ENCODE peak calls at places on chromosomes 12 and 14, in four cellular contexts. P is left ventricle myocardium inferior, V is heart right ventricle, R is thoracic aorta. A is an unnamed sample. For H3K9me3, the result is how much of the 10 kb centered on the place peaks cover.

GRCh38 chr12:23039834-23040233 is 414.9 kb downstream of the ETNK1 start:
- DNase-seq in P (no peak), V (no peak), R (no peak), A (no peak)

GRCh38 chr12:1610072-1610643 is 15.8 kb upstream of the FBXL14 start:
- DNase-seq in P (no peak), V (no peak), R (no peak), A (no peak)

GRCh38 chr14:64891839-64892375 is 12.2 kb upstream of the SPTB start:
- DNase-seq in P (no peak), V (no peak), R (no peak), A (no peak)

GRCh38 chr14:55546212-55546874 is 33.7 kb upstream of the KTN1 start:
- DNase-seq in P (no peak), V (no peak), R (no peak), A (no peak)

GRCh38 chr14:95359974-95360826 is 40.5 kb upstream of the CLMN start:
- DNase-seq in P (no peak), V (no peak), R (no peak), A (no peak)

GRCh38 chr14:101665478-101666078 is 95.9 kb upstream of the PPP2R5C start:
- DNase-seq in P (no peak), V (no peak), R (no peak), A (peak)

GRCh38 chr12:116138380-116138779 is 139.1 kb downstream of the MED13L start:
- DNase-seq in P (no peak), V (no peak), R (no peak), A (no peak)

GRCh38 chr12:19434538-19434937 is 4.8 kb upstream of the AEBP2 start:
- DNase-seq in P (no peak), V (no peak), R (no peak), A (no peak)

GRCh38 chr12:15225136-15225535 is 3.9 kb upstream of the RERG start:
- DNase-seq in P (no peak), V (no peak), R (no peak), A (no peak)

GRCh38 chr12:66964629-66965028 is 285.8 kb upstream of the GRIP1 start:
- DNase-seq in P (no peak), V (no peak), R (no peak), A (peak)

GRCh38 chr14:104388631-104389325 is 190.8 kb upstream of the C14orf180 start:
- DNase-seq in P (no peak), V (no peak), R (no peak), A (no peak)

GRCh38 chr12:3304436-3305135 is 186.4 kb upstream of the PRMT8 start:
- DNase-seq in P (no peak), V (no peak), R (no peak), A (no peak)

GRCh38 chr12:52832960-52833905 is 878 bp downstream of the KRT79 start:
- DNase-seq in P (no peak), V (no peak), R (no peak), A (no peak)

GRCh38 chr12:80033457-80033856 is 65.9 kb upstream of the OTOGL start:
- DNase-seq in P (no peak), V (no peak), R (no peak), A (no peak)

GRCh38 chr14:67263499-67264149 is 22.4 kb downstream of the PALS1 start:
- DNase-seq in P (no peak), V (no peak), R (no peak), A (no peak)

GRCh38 chr12:138898-139534 is 72.4 kb downstream of the IQSEC3 start:
- DNase-seq in P (peak), V (peak), R (no peak), A (no peak)

GRCh38 chr12:96445743-96446655 is 43.4 kb upstream of the CFAP54 start:
- DNase-seq in P (no peak), V (no peak), R (no peak), A (peak)

GRCh38 chr12:3713483-3713882 is 39.4 kb downstream of the CRACR2A start:
- DNase-seq in P (no peak), V (no peak), R (no peak), A (no peak)

GRCh38 chr14:44700184-44700583 is 193.1 kb upstream of the FSCB start:
- DNase-seq in P (no peak), V (no peak), R (no peak), A (no peak)

GRCh38 chr12:47773062-47773857 is at the start of gene SLC48A1:
- DNase-seq in P (peak), V (peak), R (no peak), A (peak)

GRCh38 chr12:31388713-31389112 is 62.8 kb upstream of the SINHCAF start:
- DNase-seq in P (no peak), V (no peak), R (no peak), A (no peak)

GRCh38 chr14:63672417-63673180 is 30.9 kb upstream of the WDR89 start:
- DNase-seq in P (no peak), V (no peak), R (no peak), A (no peak)

GRCh38 chr14:104551851-104552737 is 27.5 kb upstream of the C14orf180 start:
- DNase-seq in P (peak), V (no peak), R (no peak), A (no peak)

GRCh38 chr12:31471061-31471460 is 119.9 kb downstream of the DENND5B start:
- DNase-seq in P (no peak), V (no peak), R (no peak), A (no peak)

GRCh38 chr12:57899010-57899662 is 42.2 kb upstream of the ATP23 start:
- DNase-seq in P (peak), V (peak), R (no peak), A (peak)

GRCh38 chr14:22653012-22653621 is 9.0 kb upstream of the OR6J1 start:
- DNase-seq in P (peak), V (peak), R (no peak), A (peak)

GRCh38 chr12:109308534-109309440 is at the start of gene FOXN4:
- DNase-seq in P (no peak), V (no peak), R (no peak), A (no peak)

GRCh38 chr14:51818748-51819386 is 41.5 kb upstream of the GNG2 start:
- DNase-seq in P (no peak), V (no peak), R (no peak), A (no peak)

GRCh38 chr14:37116933-37117844 is 55.2 kb downstream of the SLC25A21 start:
- DNase-seq in P (no peak), V (no peak), R (no peak), A (no peak)

GRCh38 chr12:74280156-74280655 is 257.4 kb upstream of the ATXN7L3B start:
- DNase-seq in P (no peak), V (no peak), R (no peak), A (no peak)

GRCh38 chr12:46572644-46573630 is 200.4 kb upstream of the SLC38A2 start:
- DNase-seq in P (no peak), V (no peak), R (no peak), A (no peak)

GRCh38 chr14:67941456-67942018 is 122.0 kb downstream of the RAD51B start:
- DNase-seq in P (no peak), V (no peak), R (no peak), A (no peak)

GRCh38 chr14:88411039-88411438 is 25.6 kb downstream of the SPATA7 start:
- DNase-seq in P (no peak), V (no peak), R (no peak), A (no peak)

GRCh38 chr14:60197629-60198318 is 32.6 kb upstream of the DHRS7 start:
- DNase-seq in P (no peak), V (no peak), R (no peak), A (no peak)

GRCh38 chr12:62631531-62632520 is 165.2 kb downstream of the MON2 start:
- DNase-seq in P (peak), V (peak), R (no peak), A (no peak)

GRCh38 chr14:99050309-99050708 is 221.7 kb downstream of the BCL11B start:
- DNase-seq in P (no peak), V (no peak), R (no peak), A (no peak)
- H3K27ac ChIP-seq in P (no peak), V (no peak), R (no peak), A (no peak)

DNA sequence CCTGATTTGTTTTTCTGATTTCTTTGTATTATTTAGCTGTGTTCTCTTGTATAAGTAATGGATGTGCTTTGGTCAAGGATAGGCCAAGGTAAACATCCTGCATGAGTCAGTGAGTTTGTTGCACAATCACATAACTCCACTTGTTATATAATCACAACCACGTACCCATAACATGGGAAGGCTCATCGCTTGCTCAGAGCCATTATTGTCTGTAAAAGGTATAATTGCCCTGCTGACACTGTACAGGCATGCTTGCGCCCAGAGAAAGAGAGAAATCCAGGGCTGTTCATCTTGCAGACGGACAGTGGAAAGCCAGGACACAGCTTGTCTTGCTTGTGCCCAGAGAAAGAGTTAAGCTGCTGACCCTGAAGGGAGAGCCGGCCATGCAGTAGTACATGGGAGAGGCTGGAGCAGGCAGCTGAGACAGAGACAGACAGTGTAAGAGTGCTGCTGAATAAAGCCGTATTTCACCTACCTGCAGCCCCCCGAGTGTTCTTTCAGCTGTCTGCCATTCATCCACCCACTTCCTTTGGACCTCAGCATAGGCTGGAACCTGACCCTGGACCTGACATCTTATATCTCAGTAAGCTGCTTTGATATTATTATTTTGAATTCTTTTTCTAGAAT is 174.7 kb upstream of the DAAM1 start:
- DNase-seq in P (no peak), V (no peak), R (no peak), A (no peak)
- H3K9me3 ChIP-seq in P (under half), V (under half), R (under half), A (under half)

DNA sequence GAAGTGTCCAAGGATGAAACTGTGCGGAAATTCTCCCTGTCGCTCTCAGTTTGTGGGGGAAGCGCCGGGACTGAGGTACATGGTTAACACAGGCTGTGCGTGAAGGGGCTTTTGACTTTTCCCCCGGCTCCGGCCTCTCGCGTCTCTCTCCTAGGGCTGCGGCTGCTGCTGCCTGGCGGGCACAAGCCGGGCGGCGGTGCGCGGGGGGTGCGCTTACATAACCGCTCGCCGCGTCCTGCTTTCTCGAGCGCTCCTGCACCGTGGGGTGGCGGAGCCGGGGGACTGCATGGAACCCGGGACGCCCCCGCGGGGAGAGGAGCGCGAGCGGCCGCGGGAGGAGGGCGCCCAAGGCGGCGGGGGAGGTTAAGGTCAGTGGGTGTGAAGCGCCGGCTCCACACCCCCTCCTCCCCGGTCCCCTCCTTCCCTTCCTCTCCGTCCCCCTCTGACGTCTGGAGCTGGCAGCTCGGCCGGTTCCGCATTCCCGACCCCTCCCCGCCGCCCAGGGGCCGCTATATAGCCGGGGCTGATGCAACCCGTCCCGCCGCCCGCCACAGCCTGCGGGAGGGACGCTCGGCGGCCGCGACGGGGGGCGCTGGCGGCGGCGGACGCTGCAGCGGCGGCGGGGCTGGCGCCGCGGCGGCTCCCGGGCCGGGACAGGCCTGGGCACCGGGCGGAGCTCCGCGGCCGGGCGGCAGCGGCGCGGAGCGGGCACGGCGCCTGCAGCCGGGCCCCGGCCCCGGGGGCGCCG is at the start of gene JDP2:
- DNase-seq in P (peak), V (peak), R (peak), A (peak)
- TF ChIP-seq CTCF in P (peak), V (peak), R (peak), A (no peak)

GRCh38 chr12:105523164-105524057 is 192.9 kb downstream of the C12orf75 start:
- DNase-seq in P (peak), V (peak), R (peak), A (no peak)
- H3K27ac ChIP-seq in P (peak), V (peak), R (peak), A (no peak)

GRCh38 chr12:11154400-11154925 is 16.5 kb upstream of the SMIM10L1 start:
- DNase-seq in P (no peak), V (no peak), R (no peak), A (no peak)
- H3K9me3 ChIP-seq in P (under half), V (under half), R (under half), A (under half)

A was measured in CD4-positive, alpha-beta T cell.